ENCODE peak calls at places on chromosome 11, in seven cellular contexts. R, A, B, F, I, G and X are unnamed samples.

GRCh38 chr11:88246680-88247079 is 71.4 kb upstream of the RAB38 start:
- DNase-seq in A (no peak), F (no peak), G (no peak), R (peak), I (peak), B (no peak), X (no peak)

GRCh38 chr11:72736452-72737069 is 15.6 kb downstream of the ARAP1 start:
- DNase-seq in F (no peak), A (peak), R (peak), I (peak), B (no peak), G (no peak), X (no peak)

GRCh38 chr11:63240098-63240497 is 3.3 kb downstream of the SLC22A25 start:
- DNase-seq in I (no peak), A (no peak), G (no peak), F (no peak), R (no peak), B (no peak), X (no peak)

GRCh38 chr11:69137148-69137844 is 18.4 kb upstream of the SMIM38 start:
- DNase-seq in G (no peak), R (no peak), B (no peak), A (no peak), F (no peak), I (no peak), X (no peak)

GRCh38 chr11:24234822-24235508 is 261.9 kb upstream of the LUZP2 start:
- DNase-seq in I (peak), A (no peak), F (no peak), R (peak), B (no peak), G (no peak), X (no peak)

GRCh38 chr11:56911312-56911711 is 77.4 kb upstream of the OR5AK2 start:
- DNase-seq in B (no peak), R (peak), I (no peak), G (no peak), F (no peak), A (no peak), X (no peak)

GRCh38 chr11:70247710-70248072 is 22.8 kb upstream of the PPFIA1 start:
- DNase-seq in I (no peak), F (no peak), G (no peak), B (peak), A (no peak), R (peak), X (no peak)

GRCh38 chr11:31160504-31161422 is 208.8 kb downstream of the DCDC1 start:
- DNase-seq in R (no peak), G (no peak), B (no peak), A (no peak), I (no peak), F (no peak), X (no peak)

GRCh38 chr11:117435296-117435695 is 107.6 kb downstream of the CEP164 start:
- DNase-seq in F (no peak), B (no peak), I (no peak), G (no peak), R (no peak), A (no peak), X (no peak)

GRCh38 chr11:124898711-124899110 is 1.0 kb upstream of the ROBO4 start:
- DNase-seq in A (no peak), B (peak), R (no peak), I (peak), G (no peak), F (no peak), X (peak)

GRCh38 chr11:75269896-75270295 is 29.3 kb downstream of the TPBGL start:
- DNase-seq in I (no peak), A (no peak), F (no peak), G (no peak), B (no peak), R (no peak), X (no peak)

GRCh38 chr11:70002433-70002832 is 75.7 kb upstream of the ANO1 start:
- DNase-seq in B (no peak), G (no peak), F (no peak), A (peak), I (no peak), R (no peak), X (no peak)

GRCh38 chr11:10742460-10743208 is 8.4 kb upstream of the CTR9 start:
- DNase-seq in F (no peak), R (peak), B (no peak), G (no peak), I (peak), A (no peak), X (no peak)

GRCh38 chr11:61999141-61999975 is 31.9 kb upstream of the FTH1 start:
- DNase-seq in F (no peak), A (no peak), G (no peak), I (no peak), R (no peak), B (no peak), X (no peak)

GRCh38 chr11:15663778-15664218 is 549.1 kb downstream of the INSC start:
- DNase-seq in F (no peak), I (no peak), A (no peak), G (no peak), B (no peak), R (no peak), X (no peak)

GRCh38 chr11:121547574-121547973 is 94.8 kb upstream of the SORL1-AS1 start:
- DNase-seq in F (no peak), B (no peak), I (no peak), A (no peak), R (no peak), G (no peak), X (no peak)

GRCh38 chr11:5620606-5621521 is 3.9 kb upstream of the TRIM34 start:
- DNase-seq in F (no peak), A (no peak), B (no peak), R (peak), G (peak), I (peak), X (no peak)

GRCh38 chr11:35675901-35676610 is 13.5 kb downstream of the TRIM44 start:
- DNase-seq in F (no peak), B (no peak), R (no peak), A (no peak), G (no peak), I (peak), X (peak)

GRCh38 chr11:2671748-2672147 is 28.0 kb downstream of the KCNQ1OT1 start:
- DNase-seq in B (no peak), F (peak), R (no peak), I (no peak), G (no peak), A (no peak), X (no peak)

GRCh38 chr11:85718991-85719807 is 33.2 kb upstream of the CCDC89 start:
- DNase-seq in G (peak), F (no peak), I (peak), R (peak), B (peak), A (no peak), X (peak)

GRCh38 chr11:89293966-89294679 is 116.4 kb downstream of the TYR start:
- DNase-seq in B (no peak), A (no peak), F (peak), G (no peak), I (no peak), R (peak), X (no peak)

GRCh38 chr11:28699701-28700100 is 591.5 kb downstream of the METTL15 start:
- DNase-seq in G (no peak), B (no peak), R (no peak), I (no peak), A (no peak), F (no peak), X (no peak)

GRCh38 chr11:57490456-57491248 is 24.9 kb downstream of the SLC43A1 start:
- DNase-seq in A (no peak), G (no peak), F (no peak), R (no peak), B (no peak), I (peak), X (no peak)

GRCh38 chr11:47466201-47466600 is 17.3 kb upstream of the RAPSN start:
- DNase-seq in A (no peak), G (no peak), I (peak), F (no peak), R (peak), B (no peak), X (no peak)

GRCh38 chr11:61198391-61198790 is 4.9 kb upstream of the PGA3 start:
- DNase-seq in I (no peak), R (no peak), B (no peak), G (no peak), A (no peak), F (no peak), X (no peak)

GRCh38 chr11:35927730-35928129 is 16.1 kb upstream of the LDLRAD3 start:
- DNase-seq in A (no peak), R (peak), B (no peak), G (no peak), F (no peak), I (peak), X (no peak)

GRCh38 chr11:81470446-81470845 is 1263.2 kb downstream of the FAM181B start:
- DNase-seq in G (no peak), F (no peak), B (no peak), A (no peak), R (no peak), I (no peak), X (no peak)

GRCh38 chr11:66651011-66651410 is 12.5 kb downstream of the RBM4 start:
- DNase-seq in G (no peak), R (peak), B (no peak), I (no peak), A (no peak), F (no peak), X (no peak)

GRCh38 chr11:27718853-27719574 is 18.8 kb upstream of the BDNF start:
- DNase-seq in B (no peak), F (peak), I (peak), G (peak), A (no peak), R (peak), X (no peak)

GRCh38 chr11:111441443-111441842 is 62.4 kb upstream of the POU2AF1 start:
- DNase-seq in A (no peak), I (peak), B (no peak), F (no peak), R (peak), G (peak), X (no peak)

GRCh38 chr11:12008790-12009616 is 577 bp upstream of the DKK3 start:
- DNase-seq in I (peak), A (no peak), R (peak), G (peak), F (peak), B (peak), X (peak)

GRCh38 chr11:83310718-83311117 is 24.6 kb upstream of the CCDC90B start:
- DNase-seq in I (no peak), B (no peak), A (no peak), F (no peak), G (no peak), R (no peak), X (no peak)

GRCh38 chr11:2928605-2929510 is at the start of gene PHLDA2:
- DNase-seq in I (peak), R (peak), F (peak), B (no peak), G (peak), A (peak), X (no peak)

GRCh38 chr11:1749020-1749758 is 1.2 kb downstream of the IFITM10 start:
- DNase-seq in F (no peak), I (no peak), A (no peak), G (no peak), B (no peak), R (peak), X (no peak)

GRCh38 chr11:105000797-105001196 is 22.2 kb downstream of the CASP5 start:
- DNase-seq in F (no peak), I (no peak), A (peak), G (no peak), B (no peak), R (no peak), X (no peak)

GRCh38 chr11:48307760-48308386 is 1.9 kb downstream of the OR4S1 start:
- DNase-seq in A (peak), I (peak), F (peak), R (peak), B (peak), G (peak), X (peak)

GRCh38 chr11:66082936-66083698 is 13.0 kb downstream of the PACS1 start:
- DNase-seq in B (no peak), R (peak), A (no peak), F (no peak), I (no peak), G (no peak), X (no peak)

GRCh38 chr11:76579047-76579751 is 91.3 kb downstream of the LRRC32 start:
- DNase-seq in G (no peak), I (no peak), F (no peak), B (no peak), R (no peak), A (no peak), X (no peak)

GRCh38 chr11:118080296-118080695 is 3.4 kb downstream of the TMPRSS4 start:
- DNase-seq in F (no peak), B (no peak), A (no peak), I (no peak), G (no peak), R (no peak), X (no peak)